ENCODE peak calls at places on chromosomes 6 and 20, in four cellular contexts. V, B, S and N are unnamed samples.

GRCh38 chr20:25274891-25275812 is 27.3 kb downstream of the PYGB start:
- DNase-seq in V (no peak), B (peak), S (peak), N (no peak)

GRCh38 chr6:106825156-106825555 is 149.4 kb downstream of the CD24 start:
- DNase-seq in V (no peak), B (no peak), S (no peak), N (no peak)

GRCh38 chr20:35226775-35227681 is 538 bp downstream of the MMP24 start:
- DNase-seq in V (peak), B (peak), S (peak), N (no peak)

GRCh38 chr6:108163644-108164536 is 1.9 kb upstream of the NR2E1 start:
- DNase-seq in V (no peak), B (no peak), S (no peak), N (no peak)

GRCh38 chr6:119137194-119138072 is 59.0 kb upstream of the FAM184A start:
- DNase-seq in V (no peak), B (no peak), S (no peak), N (no peak)

GRCh38 chr6:113512581-113512980 is 344.6 kb upstream of the MARCKS start:
- DNase-seq in V (no peak), B (no peak), S (no peak), N (no peak)

GRCh38 chr6:20729086-20729485 is 194.8 kb downstream of the CDKAL1 start:
- DNase-seq in V (no peak), B (no peak), S (no peak), N (no peak)

GRCh38 chr6:132713355-132714134 is at the start of gene VNN1:
- DNase-seq in V (no peak), B (peak), S (no peak), N (no peak)

GRCh38 chr6:7684843-7685242 is 41.1 kb upstream of the BMP6 start:
- DNase-seq in V (no peak), B (no peak), S (no peak), N (no peak)

GRCh38 chr6:42046491-42047219 is 3.7 kb upstream of the TAF8 start:
- DNase-seq in V (no peak), B (no peak), S (no peak), N (no peak)

GRCh38 chr6:168093071-168093505 is 14.1 kb upstream of the FRMD1 start:
- DNase-seq in V (no peak), B (no peak), S (peak), N (no peak)

GRCh38 chr20:49219091-49219923 is at the start of gene DDX27:
- DNase-seq in V (peak), B (peak), S (peak), N (peak)

GRCh38 chr20:49215232-49215631 is 4.0 kb upstream of the DDX27 start:
- DNase-seq in V (no peak), B (no peak), S (no peak), N (no peak)

GRCh38 chr20:49219924-49220831 is 962 bp downstream of the DDX27 start:
- DNase-seq in V (no peak), B (no peak), S (no peak), N (no peak)

GRCh38 chr20:49214546-49214945 is 4.7 kb upstream of the DDX27 start:
- DNase-seq in V (no peak), B (no peak), S (no peak), N (no peak)

GRCh38 chr20:49216991-49217578 is 2.1 kb upstream of the DDX27 start:
- DNase-seq in V (peak), B (peak), S (peak), N (peak)
- H3K27ac ChIP-seq in V (no peak), B (no peak), S (no peak), N (no peak)

GRCh38 chr20:38050691-38051090 is 17.1 kb downstream of the RPRD1B start:
- DNase-seq in V (no peak), B (no peak), S (no peak), N (no peak)

GRCh38 chr20:38055294-38055693 is 21.7 kb downstream of the RPRD1B start:
- DNase-seq in V (no peak), B (no peak), S (no peak), N (no peak)

GRCh38 chr20:38054647-38055046 is 21.1 kb downstream of the RPRD1B start:
- DNase-seq in V (no peak), B (no peak), S (no peak), N (no peak)

GRCh38 chr20:38049800-38050199 is 16.3 kb downstream of the RPRD1B start:
- DNase-seq in V (no peak), B (no peak), S (no peak), N (no peak)

GRCh38 chr20:38052870-38053269 is 19.3 kb downstream of the RPRD1B start:
- DNase-seq in V (no peak), B (no peak), S (no peak), N (no peak)
- H3K27ac ChIP-seq in V (no peak), B (no peak), S (no peak), N (no peak)

DNA sequence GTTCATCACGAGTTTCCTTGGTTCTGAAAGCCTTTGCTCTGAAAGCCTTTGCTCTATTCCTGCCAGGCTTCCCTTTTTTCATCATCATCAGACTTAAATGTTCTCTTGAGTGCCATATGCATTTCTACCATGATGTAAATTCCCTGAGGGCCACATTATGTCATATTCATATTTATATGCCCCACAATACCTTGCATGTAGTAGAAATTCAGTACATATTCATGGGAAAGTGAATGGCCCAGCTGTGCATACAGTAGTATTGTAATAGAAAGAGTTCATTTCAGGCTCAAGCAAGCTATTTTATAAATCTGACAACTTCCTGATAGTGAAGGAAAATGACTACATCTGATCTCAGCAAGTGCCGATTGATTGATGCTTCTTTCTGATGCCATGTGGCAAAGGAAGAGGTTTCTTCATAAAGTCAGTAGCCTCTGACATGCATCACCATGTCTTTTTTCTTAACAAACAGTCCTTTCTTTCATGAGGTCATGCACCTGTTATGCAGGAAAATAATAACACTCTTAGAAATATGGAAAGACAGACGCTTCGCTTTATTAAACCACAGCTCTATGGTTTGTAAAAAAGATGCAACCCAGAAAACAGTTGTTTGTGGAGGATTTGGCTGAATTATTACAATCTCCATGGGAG is 308.7 kb downstream of the SAMD5 start:
- DNase-seq in V (no peak), B (no peak), S (no peak), N (no peak)
- H3K27ac ChIP-seq in V (no peak), B (no peak), S (no peak), N (no peak)

DNA sequence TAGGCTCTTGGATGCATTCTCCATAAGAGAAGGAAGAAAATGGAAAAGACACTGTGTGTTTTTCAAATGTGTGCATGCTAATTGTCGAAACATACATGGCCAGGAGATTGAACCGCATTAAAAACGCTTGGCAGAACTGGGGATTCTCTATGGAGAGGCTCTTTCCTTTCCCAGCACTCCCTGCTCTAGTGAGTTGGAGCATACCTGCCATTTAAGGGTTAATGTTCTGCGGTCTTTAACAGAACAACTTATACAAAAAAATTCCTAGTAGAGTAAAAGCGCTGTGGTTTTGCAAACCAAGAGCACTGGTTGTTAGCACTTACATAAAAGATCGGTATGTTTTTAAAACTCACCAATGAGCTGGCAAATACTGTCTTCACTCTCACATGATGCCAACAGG is 1.6 kb downstream of the TAGAP start:
- DNase-seq in V (no peak), B (no peak), S (no peak), N (no peak)
- H3K27ac ChIP-seq in V (no peak), B (no peak), S (peak), N (no peak)

GRCh38 chr6:77231438-77232305 is 231.6 kb downstream of the HTR1B start:
- DNase-seq in V (no peak), B (no peak), S (no peak), N (no peak)
- H3K27ac ChIP-seq in V (no peak), B (no peak), S (no peak), N (no peak)

GRCh38 chr20:48751871-48752270 is 75.9 kb downstream of the PREX1 start:
- DNase-seq in V (no peak), B (no peak), S (no peak), N (no peak)
- H3K27ac ChIP-seq in V (peak), B (peak), S (peak), N (no peak)

GRCh38 chr6:87757792-87758191 is 55.8 kb upstream of the AKIRIN2 start:
- DNase-seq in V (no peak), B (no peak), S (no peak), N (no peak)

GRCh38 chr6:87762116-87762515 is 60.1 kb upstream of the AKIRIN2 start:
- DNase-seq in V (no peak), B (no peak), S (no peak), N (no peak)

GRCh38 chr6:87756858-87757257 is 54.8 kb upstream of the AKIRIN2 start:
- DNase-seq in V (no peak), B (peak), S (no peak), N (peak)

GRCh38 chr6:87755697-87756671 is 54.0 kb upstream of the AKIRIN2 start:
- DNase-seq in V (no peak), B (no peak), S (no peak), N (no peak)

GRCh38 chr6:87759491-87760010 is 57.5 kb upstream of the AKIRIN2 start:
- DNase-seq in V (no peak), B (no peak), S (no peak), N (no peak)
- H3K27ac ChIP-seq in V (no peak), B (no peak), S (no peak), N (no peak)

DNA sequence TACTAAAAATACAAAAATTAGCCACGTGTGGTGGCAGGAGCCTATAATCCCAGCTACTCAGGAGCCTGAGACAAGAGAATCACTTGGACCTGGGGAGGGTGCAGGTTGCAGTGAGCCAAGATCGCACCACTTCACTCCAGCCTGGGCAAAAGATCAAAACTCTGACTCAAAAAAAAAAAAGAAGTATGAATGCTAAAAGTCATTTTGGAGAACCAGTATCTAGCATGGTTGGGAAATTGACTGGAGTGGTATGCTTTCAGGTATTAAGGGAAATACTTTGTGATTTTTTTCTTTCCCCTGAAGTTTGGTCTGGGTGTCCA is 30.1 kb downstream of the PCMT1 start:
- DNase-seq in V (no peak), B (no peak), S (peak), N (no peak)
- H3K27ac ChIP-seq in V (no peak), B (no peak), S (peak), N (no peak)